ENCODE peak calls at places on chromosomes 12 and 14, in five cellular contexts. One of them, this sample, is unnamed. For H3K4me1, the result is how much of the 10 kb centered on the place peaks cover.

GRCh38 chr12:45268672-45269406 is 52.9 kb downstream of the ANO6 start:
- DNase-seq in HepG2: peak
- DNase-seq in PC-3: peak
- DNase-seq in HCT116: peak
- DNase-seq in H9: no peak
- DNase-seq in this sample: peak

GRCh38 chr14:33978892-33979612 is 28.2 kb upstream of the EGLN3 start:
- DNase-seq in HepG2: no peak
- DNase-seq in H9: no peak
- DNase-seq in PC-3: no peak
- DNase-seq in HCT116: no peak
- DNase-seq in this sample: no peak

GRCh38 chr14:102440392-102440791 is 69.2 kb downstream of the ANKRD9 start:
- DNase-seq in HepG2: no peak
- DNase-seq in H9: no peak
- DNase-seq in HCT116: no peak
- DNase-seq in PC-3: no peak
- DNase-seq in this sample: no peak

GRCh38 chr12:125512541-125513298 is 447.5 kb downstream of the AACS start:
- DNase-seq in HepG2: no peak
- DNase-seq in HCT116: no peak
- DNase-seq in H9: no peak
- DNase-seq in PC-3: no peak
- DNase-seq in this sample: no peak

GRCh38 chr12:32290411-32290810 is 108.9 kb upstream of the FGD4 start:
- DNase-seq in HCT116: no peak
- DNase-seq in PC-3: peak
- DNase-seq in HepG2: no peak
- DNase-seq in H9: no peak
- DNase-seq in this sample: no peak

GRCh38 chr12:55720894-55721444 is 776 bp downstream of the RDH5 start:
- DNase-seq in HepG2: peak
- DNase-seq in HCT116: peak
- DNase-seq in PC-3: peak
- DNase-seq in H9: peak
- DNase-seq in this sample: peak

GRCh38 chr12:2627343-2628191 is 167.2 kb upstream of the FKBP4 start:
- DNase-seq in PC-3: no peak
- DNase-seq in H9: no peak
- DNase-seq in HCT116: no peak
- DNase-seq in HepG2: no peak
- DNase-seq in this sample: no peak

GRCh38 chr12:6056406-6057211 is 67.9 kb downstream of the VWF start:
- DNase-seq in HCT116: peak
- DNase-seq in H9: peak
- DNase-seq in PC-3: no peak
- DNase-seq in HepG2: peak
- DNase-seq in this sample: peak

GRCh38 chr12:64522316-64522715 is 70.4 kb downstream of the TBK1 start:
- DNase-seq in H9: no peak
- DNase-seq in HCT116: no peak
- DNase-seq in PC-3: no peak
- DNase-seq in HepG2: no peak
- DNase-seq in this sample: peak

GRCh38 chr14:22976620-22977433 is 5.5 kb downstream of the AJUBA start:
- DNase-seq in HCT116: no peak
- DNase-seq in HepG2: peak
- DNase-seq in PC-3: peak
- DNase-seq in H9: no peak
- DNase-seq in this sample: peak

GRCh38 chr14:76984297-76984696 is 44.2 kb downstream of the IRF2BPL start:
- DNase-seq in HCT116: no peak
- DNase-seq in HepG2: no peak
- DNase-seq in H9: no peak
- DNase-seq in PC-3: no peak
- DNase-seq in this sample: peak
- H3K4me1 ChIP-seq in HCT116: under half
- H3K4me1 ChIP-seq in HepG2: under half
- H3K4me1 ChIP-seq in H9: under half
- H3K4me1 ChIP-seq in PC-3: under half
- H3K4me1 ChIP-seq in this sample: under half

GRCh38 chr14:95305940-95306339 is 13.8 kb downstream of the CLMN start:
- DNase-seq in HCT116: no peak
- DNase-seq in H9: no peak
- DNase-seq in PC-3: no peak
- DNase-seq in HepG2: no peak
- DNase-seq in this sample: no peak

GRCh38 chr14:95303552-95303951 is 16.2 kb downstream of the CLMN start:
- DNase-seq in H9: no peak
- DNase-seq in HepG2: no peak
- DNase-seq in HCT116: no peak
- DNase-seq in PC-3: no peak
- DNase-seq in this sample: no peak

GRCh38 chr14:95303107-95303506 is 16.6 kb downstream of the CLMN start:
- DNase-seq in HCT116: no peak
- DNase-seq in H9: no peak
- DNase-seq in PC-3: no peak
- DNase-seq in HepG2: no peak
- DNase-seq in this sample: no peak

GRCh38 chr14:95305145-95305544 is 14.6 kb downstream of the CLMN start:
- DNase-seq in PC-3: no peak
- DNase-seq in HCT116: no peak
- DNase-seq in HepG2: no peak
- DNase-seq in H9: no peak
- DNase-seq in this sample: no peak

GRCh38 chr14:95304342-95304741 is 15.4 kb downstream of the CLMN start:
- DNase-seq in HCT116: no peak
- DNase-seq in PC-3: no peak
- DNase-seq in HepG2: no peak
- DNase-seq in H9: no peak
- DNase-seq in this sample: no peak
- H3K9ac ChIP-seq in HCT116: no peak
- H3K9ac ChIP-seq in PC-3: no peak
- H3K9ac ChIP-seq in HepG2: no peak
- H3K9ac ChIP-seq in H9: no peak
- H3K9ac ChIP-seq in this sample: no peak

GRCh38 chr12:108753969-108754368 is 22.7 kb upstream of the CORO1C start:
- DNase-seq in H9: no peak
- DNase-seq in HCT116: no peak
- DNase-seq in PC-3: no peak
- DNase-seq in HepG2: no peak
- DNase-seq in this sample: no peak

GRCh38 chr12:108752387-108752786 is 21.1 kb upstream of the CORO1C start:
- DNase-seq in HepG2: no peak
- DNase-seq in PC-3: no peak
- DNase-seq in H9: peak
- DNase-seq in HCT116: no peak
- DNase-seq in this sample: peak

GRCh38 chr12:108747563-108747962 is 16.2 kb upstream of the CORO1C start:
- DNase-seq in PC-3: no peak
- DNase-seq in HepG2: no peak
- DNase-seq in HCT116: no peak
- DNase-seq in H9: no peak
- DNase-seq in this sample: no peak

GRCh38 chr12:108755481-108755880 is 24.2 kb upstream of the CORO1C start:
- DNase-seq in H9: no peak
- DNase-seq in HCT116: no peak
- DNase-seq in HepG2: no peak
- DNase-seq in PC-3: no peak
- DNase-seq in this sample: no peak

DNA sequence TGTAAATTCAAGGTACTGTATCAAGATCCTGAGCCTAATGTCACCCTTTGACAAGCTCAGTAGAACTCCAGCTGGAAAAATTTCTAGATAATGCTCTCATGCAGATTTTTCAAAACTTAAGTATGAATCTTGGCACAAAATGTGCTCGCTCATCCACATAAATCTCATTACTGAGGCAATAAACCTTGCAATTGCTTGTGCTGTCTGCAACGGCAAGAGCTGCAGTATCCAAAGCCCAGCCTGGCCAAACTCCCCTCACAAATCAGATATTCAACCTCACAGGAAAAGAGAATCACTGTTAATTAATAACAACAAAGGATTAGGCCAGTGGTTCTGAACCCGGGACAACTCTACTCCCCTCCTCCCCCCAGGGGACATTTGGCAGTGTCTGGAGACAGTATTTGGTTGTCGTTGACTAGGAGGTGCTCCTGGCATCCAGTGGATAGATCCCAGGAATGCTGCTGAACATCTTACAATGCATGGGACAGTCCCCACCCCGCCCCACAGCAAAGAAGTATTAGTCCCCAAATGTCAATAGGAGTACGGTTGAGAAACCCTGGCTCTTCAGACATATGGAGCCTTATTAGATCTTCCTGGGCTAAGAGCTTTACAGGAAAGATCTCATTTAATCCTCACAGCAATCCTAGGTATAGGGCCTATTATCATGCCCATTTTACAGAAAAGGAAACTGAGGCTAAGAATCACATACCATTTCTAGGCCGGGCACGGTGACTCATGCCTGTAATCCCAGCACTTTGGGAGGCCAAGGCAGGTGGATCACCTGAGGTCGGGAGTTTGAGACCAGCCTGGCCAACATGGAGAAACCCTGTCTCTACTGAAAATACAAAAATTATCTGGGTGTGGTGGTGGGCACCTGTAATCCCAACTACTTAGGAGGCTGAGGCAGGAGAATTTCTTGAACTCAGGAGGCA is 19.4 kb upstream of the CORO1C start:
- DNase-seq in HepG2: no peak
- DNase-seq in H9: peak
- DNase-seq in PC-3: no peak
- DNase-seq in HCT116: no peak
- DNase-seq in this sample: peak
- H3K27ac ChIP-seq in HepG2: no peak
- H3K27ac ChIP-seq in H9: no peak
- H3K27ac ChIP-seq in PC-3: no peak
- H3K27ac ChIP-seq in HCT116: no peak
- H3K27ac ChIP-seq in this sample: no peak

GRCh38 chr12:40986031-40986430 is 202.1 kb upstream of the PDZRN4 start:
- DNase-seq in PC-3: no peak
- DNase-seq in H9: no peak
- DNase-seq in HepG2: no peak
- DNase-seq in HCT116: no peak
- DNase-seq in this sample: no peak
- H3K4me1 ChIP-seq in PC-3: under half
- H3K4me1 ChIP-seq in H9: under half
- H3K4me1 ChIP-seq in HepG2: under half
- H3K4me1 ChIP-seq in HCT116: under half
- H3K4me1 ChIP-seq in this sample: under half

GRCh38 chr12:108126212-108126611 is 2.9 kb upstream of the WSCD2 start:
- DNase-seq in H9: no peak
- DNase-seq in HCT116: no peak
- DNase-seq in HepG2: no peak
- DNase-seq in PC-3: no peak
- DNase-seq in this sample: no peak

GRCh38 chr12:108127654-108128053 is 1.4 kb upstream of the WSCD2 start:
- DNase-seq in H9: no peak
- DNase-seq in HepG2: no peak
- DNase-seq in HCT116: no peak
- DNase-seq in PC-3: no peak
- DNase-seq in this sample: no peak

GRCh38 chr12:108126990-108127468 is 2.1 kb upstream of the WSCD2 start:
- DNase-seq in HCT116: no peak
- DNase-seq in HepG2: no peak
- DNase-seq in PC-3: no peak
- DNase-seq in H9: no peak
- DNase-seq in this sample: no peak

GRCh38 chr12:108129017-108129812 is at the start of gene WSCD2:
- DNase-seq in HCT116: peak
- DNase-seq in PC-3: peak
- DNase-seq in HepG2: peak
- DNase-seq in H9: peak
- DNase-seq in this sample: peak

GRCh38 chr12:108128221-108129016 is 669 bp upstream of the WSCD2 start:
- DNase-seq in H9: no peak
- DNase-seq in HepG2: no peak
- DNase-seq in HCT116: no peak
- DNase-seq in PC-3: no peak
- DNase-seq in this sample: no peak
- H3K9ac ChIP-seq in H9: no peak
- H3K9ac ChIP-seq in HepG2: no peak
- H3K9ac ChIP-seq in HCT116: no peak
- H3K9ac ChIP-seq in PC-3: no peak
- H3K9ac ChIP-seq in this sample: no peak

This sample was measured in endodermal cell.